ENCODE peak calls at places on chromosome 15, in six cellular contexts. F, A, B, T, Q and N are unnamed samples.

GRCh38 chr15:31343831-31344230 is 17.2 kb downstream of the KLF13 start:
- DNase-seq in B (no peak), Q (no peak), T (no peak), F (no peak), A (no peak), N (no peak)

GRCh38 chr15:57320543-57321220 is 55.6 kb upstream of the CGNL1 start:
- DNase-seq in Q (no peak), B (no peak), F (no peak), T (no peak), A (no peak), N (no peak)

GRCh38 chr15:57554063-57554820 is 37.5 kb upstream of the MYZAP start:
- DNase-seq in Q (no peak), B (no peak), F (no peak), A (no peak), T (no peak), N (no peak)

GRCh38 chr15:72939855-72940631 is 112.2 kb upstream of the NEO1 start:
- DNase-seq in Q (no peak), F (no peak), A (no peak), B (no peak), T (no peak), N (no peak)

GRCh38 chr15:36858423-36858822 is 241.9 kb downstream of the MEIS2 start:
- DNase-seq in T (no peak), A (no peak), B (no peak), Q (no peak), F (no peak), N (no peak)

GRCh38 chr15:25711691-25712090 is 151.4 kb downstream of the ATP10A start:
- DNase-seq in F (no peak), A (no peak), B (no peak), T (no peak), Q (no peak), N (no peak)

GRCh38 chr15:70284438-70285214 is 186.9 kb upstream of the TLE3 start:
- DNase-seq in A (no peak), F (no peak), B (no peak), T (no peak), Q (no peak), N (no peak)

GRCh38 chr15:29968099-29968892 is 114.5 kb upstream of the GOLGA8J start:
- DNase-seq in F (no peak), Q (no peak), B (no peak), T (no peak), A (no peak), N (no peak)

GRCh38 chr15:64233299-64233698 is 70.5 kb upstream of the PPIB start:
- DNase-seq in Q (no peak), F (no peak), T (no peak), A (no peak), B (no peak), N (no peak)

GRCh38 chr15:36645106-36645505 is 65.7 kb downstream of the CDIN1 start:
- DNase-seq in F (no peak), B (no peak), Q (no peak), T (no peak), A (no peak), N (no peak)

GRCh38 chr15:72230197-72231065 is 559 bp downstream of the PKM start:
- DNase-seq in T (peak; percentile 81), A (peak; percentile 51), B (peak; percentile 35), F (peak; percentile 41), Q (peak; percentile 82), N (peak; percentile 52)

GRCh38 chr15:58558777-58559176 is 127.0 kb downstream of the LIPC start:
- DNase-seq in B (no peak), A (no peak), F (no peak), T (no peak), Q (no peak), N (no peak)

GRCh38 chr15:80247320-80247719 is 4.7 kb downstream of the CTXND1 start:
- DNase-seq in A (no peak), B (no peak), T (no peak), F (no peak), Q (no peak), N (no peak)

GRCh38 chr15:58299311-58299850 is 132.4 kb upstream of the LIPC start:
- DNase-seq in B (no peak), T (no peak), A (peak; percentile 17), Q (no peak), F (no peak), N (no peak)

GRCh38 chr15:70605606-70606410 is 157.6 kb downstream of the UACA start:
- DNase-seq in A (no peak), B (no peak), F (no peak), Q (no peak), T (peak; percentile 42), N (no peak)

GRCh38 chr15:96893159-96893906 is 562.8 kb downstream of the NR2F2 start:
- DNase-seq in Q (no peak), A (no peak), T (no peak), B (no peak), F (no peak), N (no peak)

GRCh38 chr15:88704791-88705768 is 66.3 kb downstream of the ISG20 start:
- DNase-seq in T (no peak), A (no peak), Q (no peak), F (no peak), B (no peak), N (no peak)

DNA sequence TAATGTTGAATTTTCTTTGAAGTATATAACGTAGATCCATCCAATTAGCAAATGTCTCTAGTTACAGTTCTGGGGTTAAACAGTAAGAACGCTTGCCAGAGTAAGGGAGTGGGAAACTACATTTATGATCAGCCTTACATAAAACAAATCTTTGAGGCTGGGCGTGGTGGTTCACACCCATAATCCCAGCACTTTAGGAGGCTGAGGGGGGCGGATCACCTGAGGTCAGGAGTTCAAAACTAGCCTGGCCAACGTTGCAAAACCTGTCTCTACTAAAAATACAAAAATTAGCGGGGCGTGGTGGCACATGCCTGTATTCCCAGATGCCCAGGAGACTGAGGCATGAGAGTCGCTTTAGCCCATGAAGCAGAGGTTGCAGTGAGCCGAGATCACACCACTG is 50.1 kb upstream of the GATM start:
- DNase-seq in B (no peak), F (no peak), T (no peak), Q (no peak), A (no peak), N (no peak)
- TF ChIP-seq POLR2AphosphoS5 in B (no peak), F (no peak), T (no peak), Q (no peak), A (no peak), N (no peak)

DNA sequence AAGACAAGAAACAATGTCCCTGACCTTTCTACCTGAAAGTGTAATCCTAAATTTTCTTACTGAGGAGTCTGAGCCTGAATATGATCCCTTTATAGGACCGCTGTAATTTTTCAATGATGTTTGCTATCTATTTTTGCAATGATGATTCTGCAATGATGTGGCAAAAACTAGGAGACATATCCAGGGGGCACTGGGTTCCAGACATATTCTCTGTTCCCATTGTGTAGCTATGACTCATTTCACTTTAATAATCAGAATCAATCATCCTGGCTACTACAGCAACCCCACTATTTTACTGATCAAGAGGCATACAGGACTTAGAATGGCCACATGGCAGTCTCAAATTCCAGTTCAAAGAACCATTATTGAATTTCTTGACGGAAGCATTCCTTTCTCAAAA is 85.9 kb downstream of the AQR start:
- DNase-seq in F (no peak), T (no peak), B (no peak), A (no peak), Q (no peak), N (no peak)
- TF ChIP-seq POLR2A in F (no peak), T (no peak), B (no peak), A (no peak), Q (no peak), N (no peak)

GRCh38 chr15:62618432-62618831 is 424.1 kb upstream of the TPM1 start:
- DNase-seq in Q (no peak), F (no peak), B (no peak), T (no peak), A (no peak), N (no peak)
- TF ChIP-seq TAF1 in Q (no peak), F (no peak), B (no peak), T (no peak), A (no peak), N (no peak)

GRCh38 chr15:66515901-66516322 is 10.8 kb downstream of the ZWILCH start:
- DNase-seq in A (no peak), T (no peak), B (no peak), F (no peak), Q (no peak), N (no peak)
- TF ChIP-seq POLR2AphosphoS5 in A (no peak), T (no peak), B (no peak), F (no peak), Q (no peak), N (no peak)

GRCh38 chr15:99106417-99107220 is 1.7 kb downstream of the SYNM start:
- DNase-seq in T (no peak), F (no peak), B (no peak), A (no peak), Q (no peak), N (no peak)

GRCh38 chr15:99105516-99106341 is 849 bp downstream of the SYNM start:
- DNase-seq in A (no peak), T (no peak), Q (no peak), F (no peak), B (peak; percentile 53), N (no peak)

GRCh38 chr15:99102332-99103235 is 2.3 kb upstream of the SYNM start:
- DNase-seq in T (no peak), A (no peak), B (no peak), F (no peak), Q (no peak), N (no peak)

GRCh38 chr15:99103279-99103678 is 1.6 kb upstream of the SYNM start:
- DNase-seq in T (no peak), B (no peak), Q (no peak), F (no peak), A (no peak), N (no peak)

DNA sequence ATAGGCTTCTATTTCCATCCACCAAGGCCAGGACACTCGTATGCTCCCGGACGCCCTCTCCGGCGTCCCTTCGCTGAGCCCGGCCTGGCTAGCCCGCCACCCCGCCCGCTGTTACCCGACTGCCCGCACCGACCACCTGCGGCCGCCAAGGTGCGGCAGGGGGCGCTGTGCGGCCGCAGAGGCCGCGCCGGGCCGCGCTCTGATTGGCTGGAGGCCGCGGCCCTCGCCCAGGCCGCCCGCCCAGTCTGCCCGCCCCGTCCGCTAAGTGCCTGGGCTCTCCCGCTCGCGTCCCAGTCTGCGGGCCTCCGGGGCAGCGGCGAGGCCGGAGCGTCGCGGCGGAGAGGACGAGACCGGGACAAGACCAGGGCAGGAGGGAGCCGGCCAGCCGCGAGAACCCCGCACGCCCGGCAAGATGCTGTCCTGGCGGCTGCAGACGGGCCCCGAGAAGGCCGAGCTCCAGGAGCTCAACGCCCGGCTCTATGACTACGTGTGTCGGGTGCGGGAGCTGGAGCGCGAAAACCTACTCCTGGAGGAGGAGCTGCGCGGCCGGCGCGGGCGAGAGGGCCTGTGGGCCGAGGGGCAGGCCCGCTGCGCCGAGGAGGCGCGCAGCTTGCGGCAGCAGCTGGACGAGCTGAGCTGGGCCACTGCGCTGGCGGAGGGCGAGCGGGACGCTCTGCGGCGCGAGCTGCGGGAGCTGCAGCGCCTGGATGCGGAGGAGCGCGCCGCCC is at the start of gene SYNM:
- DNase-seq in F (no peak), Q (peak; percentile 83), T (peak; percentile 72), A (no peak), B (peak; percentile 81), N (peak; percentile 59)
- TF ChIP-seq POLR2A in F (peak; percentile 41), Q (no peak), T (peak; percentile 87), A (peak; percentile 48), B (no peak), N (no peak)